ENCODE peak calls at places on chromosomes 3 and 15, in four cellular contexts. D is mesendoderm, Z is body of pancreas, K is kidney. P is an unnamed sample.

GRCh38 chr15:39543651-39544050 is 37.2 kb upstream of the THBS1 start:
- DNase-seq in D (peak), Z (no peak), K (no peak), P (no peak)

GRCh38 chr3:135516143-135516542 is 449.4 kb upstream of the PPP2R3A start:
- DNase-seq in D (peak), Z (no peak), K (no peak), P (no peak)

GRCh38 chr3:11641316-11641682 is 2.4 kb downstream of the VGLL4 start:
- DNase-seq in D (no peak), Z (no peak), K (no peak), P (no peak)

GRCh38 chr3:162437480-162437879 is 940.9 kb downstream of the OTOL1 start:
- DNase-seq in D (no peak), Z (no peak), K (no peak), P (no peak)

GRCh38 chr3:183555541-183556081 is at the start of gene KLHL6:
- DNase-seq in D (peak), Z (no peak), K (peak), P (peak)

GRCh38 chr15:97085806-97086205 is 755.3 kb downstream of the NR2F2 start:
- DNase-seq in D (no peak), Z (no peak), K (no peak), P (no peak)

GRCh38 chr3:55701997-55702396 is 214.9 kb upstream of the WNT5A start:
- DNase-seq in D (no peak), Z (no peak), K (no peak), P (no peak)

GRCh38 chr15:40092416-40093223 is 16.1 kb downstream of the BMF start:
- DNase-seq in D (no peak), Z (peak), K (peak), P (no peak)

GRCh38 chr3:52313774-52314188 is 2.3 kb upstream of the DNAH1 start:
- DNase-seq in D (no peak), Z (no peak), K (no peak), P (no peak)

GRCh38 chr15:58038426-58039106 is 26.9 kb downstream of the ALDH1A2 start:
- DNase-seq in D (no peak), Z (no peak), K (no peak), P (peak)

GRCh38 chr3:30611613-30612421 is 5.4 kb downstream of the TGFBR2 start:
- DNase-seq in D (peak), Z (no peak), K (no peak), P (no peak)

GRCh38 chr3:10352146-10352911 is 31.4 kb upstream of the SEC13 start:
- DNase-seq in D (peak), Z (no peak), K (peak), P (no peak)

GRCh38 chr15:67146214-67146613 is 80.8 kb downstream of the SMAD3 start:
- DNase-seq in D (no peak), Z (peak), K (no peak), P (peak)

GRCh38 chr3:122892561-122892960 is 97.7 kb downstream of the SLC49A4 start:
- DNase-seq in D (no peak), Z (no peak), K (no peak), P (no peak)

GRCh38 chr3:143040264-143040879 is 39.0 kb downstream of the U2SURP start:
- DNase-seq in D (peak), Z (no peak), K (no peak), P (no peak)

GRCh38 chr15:65533057-65533752 is 2.9 kb downstream of the HACD3 start:
- DNase-seq in D (peak), Z (no peak), K (no peak), P (no peak)

GRCh38 chr3:160403028-160403545 is 3.6 kb downstream of the SMC4 start:
- DNase-seq in D (no peak), Z (no peak), K (no peak), P (no peak)

GRCh38 chr3:33989229-33989628 is 190.8 kb downstream of the PDCD6IP start:
- DNase-seq in D (no peak), Z (no peak), K (no peak), P (no peak)

GRCh38 chr3:173660645-173661299 is 263.2 kb downstream of the NLGN1 start:
- DNase-seq in D (no peak), Z (no peak), K (no peak), P (no peak)

GRCh38 chr15:63186065-63186464 is 3.3 kb upstream of the RAB8B start:
- DNase-seq in D (no peak), Z (no peak), K (no peak), P (no peak)

GRCh38 chr3:184688251-184688851 is 23.5 kb downstream of the MAGEF1 start:
- DNase-seq in D (peak), Z (no peak), K (no peak), P (no peak)

GRCh38 chr15:58487041-58487723 is 55.4 kb downstream of the LIPC start:
- DNase-seq in D (no peak), Z (no peak), K (no peak), P (no peak)

GRCh38 chr3:119700269-119700919 is 2.4 kb upstream of the CFAP91 start:
- DNase-seq in D (no peak), Z (no peak), K (no peak), P (no peak)

GRCh38 chr3:152309535-152310317 is 41.0 kb downstream of the MBNL1 start:
- DNase-seq in D (no peak), Z (no peak), K (no peak), P (no peak)

GRCh38 chr15:92597548-92597947 is 58.0 kb downstream of the FAM174B start:
- DNase-seq in D (no peak), Z (no peak), K (no peak), P (no peak)

GRCh38 chr15:73991260-73991659 is 835 bp downstream of the STOML1 start:
- DNase-seq in D (no peak), Z (peak), K (peak), P (no peak)

GRCh38 chr3:115968871-115969270 is 345.6 kb downstream of the GAP43 start:
- DNase-seq in D (no peak), Z (no peak), K (no peak), P (no peak)

GRCh38 chr3:9779721-9780450 is 10.1 kb upstream of the CAMK1 start:
- DNase-seq in D (no peak), Z (no peak), K (no peak), P (no peak)

GRCh38 chr3:31448035-31448881 is 84.5 kb upstream of the STT3B start:
- DNase-seq in D (peak), Z (no peak), K (no peak), P (peak)

DNA sequence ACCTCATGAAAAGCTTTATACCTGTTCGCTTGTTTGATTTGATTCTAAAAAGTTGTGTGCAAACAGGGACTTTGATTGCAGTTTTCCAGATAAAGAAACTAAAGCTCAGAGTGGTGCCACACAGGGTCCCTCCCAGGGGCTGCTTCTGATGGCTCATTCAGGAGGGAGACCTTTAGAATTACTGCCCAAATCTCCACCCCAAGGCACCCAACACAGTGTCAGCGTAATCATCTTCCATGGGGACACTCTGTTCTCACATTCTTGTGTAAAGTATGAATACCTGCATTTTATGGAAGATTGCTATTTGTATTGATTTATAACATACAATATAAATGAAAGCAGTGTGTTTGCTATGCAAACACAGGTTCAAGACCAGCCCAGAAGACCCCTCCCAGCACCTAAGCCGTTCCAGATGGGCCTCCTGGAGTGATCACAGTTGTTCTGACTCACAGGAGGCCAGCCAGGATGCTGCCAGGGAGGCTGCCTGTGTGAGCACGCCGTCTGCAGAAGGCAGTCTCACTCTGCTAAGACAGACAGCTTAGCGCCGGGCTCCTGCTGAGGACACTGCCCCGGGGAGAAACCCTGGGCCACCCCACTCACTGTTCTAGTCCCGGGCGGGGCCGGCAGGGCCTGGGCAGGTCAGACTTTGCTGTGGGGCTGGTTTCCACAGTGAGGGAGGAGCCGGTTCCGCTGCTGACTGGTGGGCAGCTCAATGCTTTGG is 185.6 kb downstream of the FAM43A start:
- DNase-seq in D (peak), Z (peak), K (peak), P (peak)
- H3K4me3 ChIP-seq in D (no peak), Z (no peak), K (no peak), P (no peak)

DNA sequence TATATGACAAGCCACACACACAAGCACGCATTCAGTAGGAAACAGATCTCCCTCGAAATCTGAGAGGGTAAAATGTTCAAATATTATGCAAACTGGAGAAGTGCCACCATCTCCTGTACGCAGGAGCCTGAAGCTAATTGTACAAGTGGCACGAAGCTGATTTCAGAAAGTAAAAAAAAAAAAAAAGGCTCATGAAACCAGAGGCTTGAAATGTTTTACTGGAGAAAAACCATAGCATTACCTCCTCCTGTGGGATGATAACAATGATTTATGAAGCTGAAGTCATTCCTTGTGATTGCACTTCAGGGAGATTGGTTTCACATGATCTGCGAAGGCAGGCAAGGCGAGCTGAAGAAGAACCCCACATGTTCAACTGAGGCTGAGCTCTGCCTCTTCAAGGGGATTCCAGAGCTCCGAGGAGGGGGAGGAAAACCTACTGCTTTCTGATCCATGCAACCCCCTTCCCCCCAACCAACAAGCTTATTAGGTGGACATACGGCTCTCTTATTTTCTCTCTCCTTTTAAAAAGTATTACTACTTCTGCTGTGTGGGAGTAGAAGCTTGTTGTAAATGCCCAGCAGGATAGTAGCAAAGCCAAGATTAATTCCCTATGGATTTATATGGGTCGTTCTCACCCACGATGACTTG is 101.1 kb downstream of the GREM1 start:
- DNase-seq in D (no peak), Z (no peak), K (no peak), P (no peak)
- H3K4me3 ChIP-seq in D (no peak), Z (no peak), K (no peak), P (no peak)

DNA sequence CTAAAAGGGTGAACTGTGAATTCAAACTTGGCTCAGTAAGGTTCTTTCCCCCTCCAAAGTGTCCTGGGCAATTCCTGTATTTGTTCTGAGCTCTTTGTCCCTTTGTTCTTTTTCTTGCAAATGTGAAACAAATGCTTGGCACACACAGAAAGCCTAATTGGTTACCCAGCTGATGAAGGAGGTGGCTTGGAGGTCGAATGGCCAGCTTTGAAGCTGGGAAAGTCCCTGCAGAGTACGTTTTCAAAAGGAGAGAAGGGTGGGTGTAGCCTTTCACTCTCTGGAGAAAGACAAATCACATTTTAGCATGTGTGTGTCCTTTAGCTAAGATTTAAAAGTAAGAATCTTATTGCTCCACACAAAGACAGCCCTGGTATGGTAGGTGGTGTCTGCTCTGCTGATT is 154.4 kb downstream of the PEX5L start:
- DNase-seq in D (no peak), Z (no peak), K (no peak), P (no peak)
- H3K4me3 ChIP-seq in D (no peak), Z (no peak), K (no peak), P (no peak)

DNA sequence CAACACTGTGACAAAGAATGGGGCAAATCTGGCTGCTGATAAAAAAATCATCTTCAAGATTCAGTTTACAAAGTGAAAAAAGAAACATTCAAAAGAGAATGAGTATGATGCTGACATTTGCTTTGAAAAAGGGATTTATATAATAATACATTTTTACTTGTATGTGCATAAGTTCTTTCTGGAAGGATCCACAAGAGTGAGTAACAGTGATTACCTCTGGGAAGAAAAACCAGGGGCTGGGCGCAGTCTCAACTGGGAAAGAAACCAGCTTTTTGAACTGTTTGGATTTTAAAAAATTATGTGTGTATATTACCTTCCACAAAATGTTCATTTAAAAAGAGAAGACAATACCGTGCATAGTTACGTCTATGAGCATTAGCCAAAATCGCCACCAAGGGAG is 1.3 kb downstream of the CLEC3B start:
- DNase-seq in D (no peak), Z (no peak), K (no peak), P (no peak)
- H3K4me3 ChIP-seq in D (no peak), Z (no peak), K (peak), P (no peak)

DNA sequence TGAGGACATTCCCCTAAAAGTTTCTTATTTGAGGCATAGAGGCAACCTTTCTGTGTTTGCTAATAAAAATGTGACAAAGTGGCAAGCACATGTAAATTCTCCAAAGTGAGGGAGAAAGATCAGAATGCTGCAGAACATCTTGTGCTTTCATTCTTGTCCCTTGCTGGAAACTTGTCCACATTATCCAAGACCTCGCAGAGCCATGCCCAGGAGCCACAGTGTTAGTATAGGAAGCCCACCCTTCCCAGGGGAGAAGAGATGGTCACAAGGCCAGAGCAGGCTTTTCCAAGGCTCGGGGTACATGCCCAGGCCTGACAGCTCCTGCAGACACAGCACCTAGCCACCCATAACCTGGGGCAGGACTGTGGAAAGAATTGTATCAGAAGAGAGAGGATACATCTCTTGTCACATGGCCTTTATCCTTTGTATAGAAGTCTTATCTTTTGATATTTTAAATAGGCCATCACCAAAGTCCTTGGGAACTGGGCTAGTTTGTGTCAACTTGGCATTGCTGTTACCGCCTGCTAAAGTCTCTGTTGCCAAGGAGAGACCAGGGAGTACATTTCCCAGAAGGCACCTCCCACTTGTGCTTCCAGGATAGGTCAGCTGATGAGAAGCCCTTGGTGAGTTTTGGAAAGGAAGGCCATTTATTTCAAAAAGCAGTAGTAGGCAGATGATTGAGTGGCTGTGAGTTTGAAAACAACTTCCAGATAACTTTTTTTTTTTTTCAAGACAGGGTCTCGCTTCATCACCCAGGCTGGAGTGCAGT is 10.5 kb downstream of the DLEC1 start:
- DNase-seq in D (no peak), Z (no peak), K (no peak), P (no peak)
- H3K4me3 ChIP-seq in D (no peak), Z (no peak), K (no peak), P (no peak)

GRCh38 chr3:48686538-48687219 is 964 bp upstream of the NCKIPSD start:
- DNase-seq in D (no peak), Z (no peak), K (no peak), P (no peak)
- H3K4me3 ChIP-seq in D (no peak), Z (no peak), K (peak), P (peak)

GRCh38 chr3:25456723-25457122 is 28.7 kb downstream of the RARB start:
- DNase-seq in D (no peak), Z (no peak), K (no peak), P (no peak)
- H3K4me3 ChIP-seq in D (no peak), Z (no peak), K (no peak), P (no peak)

P was measured in stomach.